ENCODE peak calls at places on chromosomes 3 and 15, in ten cellular contexts. K is B cell, A is mucosa of descending colon, H is ovary, J is WTC11, I is tibial artery, Z is AG09309, B is left ventricle myocardium inferior, L is OCI-LY7, Y is cardiac fibroblast. T is an unnamed sample.

GRCh38 chr3:32143849-32144757 is 37.7 kb downstream of the GPD1L start:
- DNase-seq in K (peak; percentile 61), A (peak; percentile 86), H (peak; percentile 22), J (peak; percentile 44), I (no peak), Z (peak; percentile 68), B (no peak), L (peak; percentile 84), Y (peak; percentile 94), T (peak; percentile 92)

GRCh38 chr15:74950078-74951000 is 6.2 kb downstream of the RPP25 start:
- DNase-seq in K (peak; percentile 66), A (peak; percentile 91), H (peak; percentile 74), J (peak; percentile 94), I (peak; percentile 83), Z (no peak), B (peak; percentile 41), L (peak; percentile 80), Y (peak; percentile 80), T (peak; percentile 75)

GRCh38 chr3:126422121-126422520 is 27.4 kb downstream of the CFAP100 start:
- DNase-seq in K (no peak), A (no peak), H (no peak), J (no peak), I (peak; percentile 50), Z (no peak), B (no peak), L (no peak), Y (no peak), T (no peak)

GRCh38 chr3:99997293-99997692 is 117.0 kb downstream of the FILIP1L start:
- DNase-seq in K (no peak), A (no peak), H (no peak), J (no peak), I (no peak), Z (no peak), B (no peak), L (no peak), Y (peak; percentile 68), T (no peak)

GRCh38 chr3:104886220-104886995 is 480.3 kb upstream of the ALCAM start:
- DNase-seq in K (no peak), A (no peak), H (no peak), J (no peak), I (no peak), Z (no peak), B (no peak), L (no peak), Y (no peak), T (peak; percentile 29)

GRCh38 chr15:101167366-101167790 is 84.5 kb downstream of the CHSY1 start:
- DNase-seq in K (no peak), A (no peak), H (no peak), J (no peak), I (no peak), Z (no peak), B (no peak), L (no peak), Y (no peak), T (peak; percentile 22)

GRCh38 chr3:152385761-152386160 is 117.0 kb downstream of the MBNL1 start:
- DNase-seq in K (no peak), A (no peak), H (no peak), J (no peak), I (no peak), Z (peak; percentile 40), B (no peak), L (no peak), Y (peak; percentile 31), T (no peak)

GRCh38 chr15:90845201-90845949 is 23.0 kb upstream of the FURIN start:
- DNase-seq in K (no peak), A (no peak), H (no peak), J (no peak), I (no peak), Z (peak; percentile 79), B (no peak), L (peak; percentile 71), Y (peak; percentile 61), T (peak; percentile 90)

GRCh38 chr3:13833506-13834257 is 46.2 kb downstream of the WNT7A start:
- DNase-seq in K (no peak), A (no peak), H (no peak), J (no peak), I (no peak), Z (no peak), B (no peak), L (no peak), Y (no peak), T (no peak)

GRCh38 chr3:114408763-114409162 is 114.9 kb downstream of the TIGIT start:
- DNase-seq in K (no peak), A (no peak), H (peak; percentile 39), J (peak; percentile 13), I (no peak), Z (no peak), B (no peak), L (no peak), Y (no peak), T (no peak)

GRCh38 chr15:99454941-99455795 is 110.6 kb upstream of the MEF2A start:
- DNase-seq in K (no peak), A (no peak), H (peak; percentile 82), J (no peak), I (peak; percentile 96), Z (peak; percentile 71), B (peak; percentile 91), L (no peak), Y (peak; percentile 98), T (peak; percentile 96)

GRCh38 chr15:67196222-67196621 is 58.2 kb downstream of the AAGAB start:
- DNase-seq in K (no peak), A (no peak), H (no peak), J (no peak), I (no peak), Z (no peak), B (no peak), L (no peak), Y (no peak), T (no peak)
- TF ChIP-seq CTCF in K (no peak), A (no peak), H (no peak), J (no peak), I (no peak), Z (no peak), B (no peak), L (no peak), Y (no peak), T (no peak)

DNA sequence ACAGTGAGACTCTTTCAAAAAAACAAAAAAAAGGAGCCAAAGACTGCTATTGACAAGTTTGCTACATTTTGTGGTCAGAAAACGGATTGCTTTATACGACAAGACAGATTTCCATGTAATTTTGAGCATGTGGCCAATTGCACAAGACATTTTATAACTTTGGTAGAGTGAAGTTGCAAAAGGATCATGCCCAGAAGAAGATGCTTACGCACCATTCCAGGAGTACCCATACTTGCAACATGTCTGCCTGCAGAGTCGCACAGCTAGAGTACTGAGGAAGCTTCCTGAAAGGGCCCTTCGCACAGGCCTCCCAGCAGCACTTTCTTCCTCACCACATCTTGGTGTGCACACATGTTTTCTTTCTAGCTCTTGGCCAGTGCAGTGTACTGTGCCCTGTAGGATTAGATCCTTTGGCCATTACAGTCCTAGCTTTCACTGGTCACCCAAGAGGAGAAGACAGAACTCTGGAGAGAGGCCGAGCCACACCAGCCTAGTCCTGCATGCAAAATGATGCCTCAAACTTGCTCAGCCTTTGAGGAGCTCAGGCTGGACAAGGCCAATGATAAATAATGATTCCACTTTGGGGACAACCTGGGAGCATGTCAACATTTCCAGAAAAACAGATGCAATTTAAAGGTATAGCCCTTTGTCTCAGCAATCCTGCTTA is 11.7 kb downstream of the CHDH start:
- DNase-seq in K (no peak), A (no peak), H (no peak), J (no peak), I (peak; percentile 11), Z (peak; percentile 52), B (no peak), L (no peak), Y (no peak), T (no peak)
- TF ChIP-seq CTCF in K (no peak), A (no peak), H (no peak), J (no peak), I (no peak), Z (no peak), B (no peak), L (no peak), Y (no peak), T (no peak)

DNA sequence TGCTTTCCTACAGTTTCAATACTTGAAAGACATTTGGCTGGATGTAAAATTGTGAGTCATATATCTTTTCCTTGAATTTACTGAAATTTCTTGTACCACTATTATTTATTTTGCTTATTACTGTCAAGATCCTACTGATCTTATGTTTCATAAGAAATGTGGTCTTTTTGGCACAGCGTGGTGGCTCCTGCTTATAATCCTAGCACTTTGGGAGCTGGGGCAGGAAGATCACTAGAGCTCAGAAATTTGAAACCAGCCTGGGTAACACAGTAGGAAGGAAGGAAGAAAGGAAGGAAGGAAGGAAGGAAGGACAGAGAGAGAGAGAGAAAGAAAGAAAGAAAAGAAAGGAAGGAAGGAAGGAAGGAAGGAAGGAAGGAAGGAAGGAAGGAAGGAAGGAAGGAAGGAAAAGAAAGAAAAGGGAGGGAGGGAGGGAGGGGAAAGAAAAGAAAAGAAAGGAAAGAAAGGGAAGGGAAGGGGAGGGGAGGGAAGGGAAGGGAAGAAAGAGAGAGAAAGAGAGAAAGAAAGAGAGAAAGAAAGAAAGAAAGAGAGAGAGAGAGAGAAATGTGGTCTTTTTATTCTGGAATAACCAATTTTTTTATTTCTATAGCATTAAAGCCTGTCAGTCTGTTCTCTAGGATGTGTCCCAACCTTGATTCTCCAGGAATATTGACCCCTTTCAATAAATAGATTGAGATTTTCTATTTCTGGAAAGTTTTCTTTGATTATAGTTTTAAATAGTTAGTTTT is 572.0 kb upstream of the TGFBR2 start:
- DNase-seq in K (no peak), A (no peak), H (no peak), J (no peak), I (no peak), Z (no peak), B (no peak), L (no peak), Y (no peak), T (no peak)
- TF ChIP-seq CTCF in K (no peak), A (no peak), H (no peak), J (no peak), I (no peak), Z (no peak), B (no peak), L (no peak), Y (no peak), T (no peak)

GRCh38 chr3:190562866-190563525 is 49.1 kb downstream of the IL1RAP start:
- DNase-seq in K (no peak), A (no peak), H (no peak), J (no peak), I (no peak), Z (no peak), B (no peak), L (no peak), Y (peak; percentile 34), T (no peak)

GRCh38 chr3:190564175-190564574 is 50.3 kb downstream of the IL1RAP start:
- DNase-seq in K (no peak), A (no peak), H (no peak), J (no peak), I (no peak), Z (no peak), B (no peak), L (no peak), Y (no peak), T (no peak)

GRCh38 chr3:190568036-190568435 is 54.2 kb downstream of the IL1RAP start:
- DNase-seq in K (no peak), A (no peak), H (no peak), J (no peak), I (no peak), Z (no peak), B (no peak), L (no peak), Y (peak; percentile 22), T (no peak)

GRCh38 chr3:190560284-190560895 is 46.5 kb downstream of the IL1RAP start:
- DNase-seq in K (no peak), A (no peak), H (no peak), J (no peak), I (no peak), Z (no peak), B (no peak), L (no peak), Y (no peak), T (no peak)

GRCh38 chr3:190566043-190566933 is 52.4 kb downstream of the IL1RAP start:
- DNase-seq in K (no peak), A (peak; percentile 38), H (peak; percentile 20), J (no peak), I (peak; percentile 89), Z (peak; percentile 99), B (peak; percentile 73), L (no peak), Y (peak; percentile 100), T (peak; percentile 100)
- TF ChIP-seq CTCF in K (no peak), A (no peak), H (no peak), J (no peak), I (no peak), Z (no peak), B (no peak), L (no peak), Y (no peak), T (no peak)

T was measured in epithelial cell of esophagus.